ENCODE peak calls at places on chromosomes 12 and 14, in seven cellular contexts. N is G401; P is spleen; Q is NCI-H510A treated with DMSO at 0.1 percent for 48 hours; O is activated CD4-positive, alpha-beta T cell treated with anti-CD3 and anti-CD28 coated beads, Interleukin-2, amount 50 U/mL, for 48 hours; U is endothelial cell; J is stimulated activated CD8-positive, alpha-beta memory T cell treated with anti-CD3 and anti-CD28 coated beads, Interleukin-15, amount 100 ng/mL, for 24 hours. E is an unnamed sample.

GRCh38 chr12:10369557-10370150 is 20.2 kb downstream of the KLRK1 start:
- DNase-seq in N (no peak), U (no peak), P (no peak), J (no peak), Q (no peak), O (no peak), E (no peak)

GRCh38 chr12:27469161-27469560 is 22.6 kb downstream of the SMCO2 start:
- DNase-seq in J (no peak), U (no peak), Q (no peak), O (no peak), P (no peak), N (no peak), E (no peak)

GRCh38 chr12:61502179-61502578 is 758.0 kb upstream of the USP15 start:
- DNase-seq in U (no peak), J (no peak), O (no peak), N (no peak), P (no peak), Q (no peak), E (no peak)

GRCh38 chr14:100304825-100305445 is 1.3 kb downstream of the SLC25A29 start:
- DNase-seq in J (no peak), N (peak; percentile 55), O (no peak), U (no peak), Q (peak; percentile 75), P (no peak), E (peak; percentile 47)

GRCh38 chr14:22699801-22700564 is 55.8 kb upstream of the OR6J1 start:
- DNase-seq in Q (no peak), P (no peak), N (no peak), U (no peak), J (no peak), O (no peak), E (peak; percentile 32)

GRCh38 chr12:43676183-43676813 is 82.3 kb downstream of the PUS7L start:
- DNase-seq in N (no peak), U (peak; percentile 24), P (no peak), O (peak; percentile 34), J (no peak), Q (no peak), E (peak; percentile 33)

GRCh38 chr12:104011265-104011664 is 38.7 kb downstream of the GLT8D2 start:
- DNase-seq in J (no peak), N (no peak), P (no peak), U (no peak), Q (no peak), O (no peak), E (peak; percentile 80)

GRCh38 chr12:33427071-33427470 is 12.5 kb downstream of the SYT10 start:
- DNase-seq in U (no peak), J (no peak), O (no peak), N (no peak), Q (no peak), P (no peak), E (peak; percentile 49)

GRCh38 chr14:49687942-49688700 is at the start of gene POLE2:
- DNase-seq in Q (peak; percentile 65), P (peak; percentile 94), N (peak; percentile 74), O (peak; percentile 87), J (peak; percentile 71), U (peak; percentile 77), E (peak; percentile 89)

E was measured in SJCRH30.